ENCODE peak calls at places on chromosomes 12 and 14, in four cellular contexts. L is glomerular endothelial cell, M is GDM1, Q is tibial artery. F is an unnamed sample.

GRCh38 chr14:101520621-101521305 is 40.5 kb upstream of the DIO3 start:
- DNase-seq in L (no peak), M (no peak), Q (peak), F (no peak)

GRCh38 chr12:32437095-32437515 is 37.7 kb downstream of the FGD4 start:
- DNase-seq in L (no peak), M (no peak), Q (no peak), F (no peak)

GRCh38 chr12:6030081-6030480 is 85.0 kb upstream of the ANO2 start:
- DNase-seq in L (no peak), M (no peak), Q (no peak), F (no peak)

GRCh38 chr14:92563359-92563758 is 49.8 kb downstream of the RIN3 start:
- DNase-seq in L (no peak), M (peak), Q (no peak), F (no peak)

GRCh38 chr14:22883191-22883976 is at the start of gene REM2:
- DNase-seq in L (no peak), M (no peak), Q (no peak), F (no peak)

GRCh38 chr12:6115389-6115788 is 9.1 kb downstream of the VWF start:
- DNase-seq in L (no peak), M (no peak), Q (no peak), F (no peak)

GRCh38 chr12:12481636-12482035 is 81.0 kb downstream of the DUSP16 start:
- DNase-seq in L (no peak), M (peak), Q (no peak), F (no peak)

GRCh38 chr12:109962388-109962787 is 33.8 kb downstream of the GIT2 start:
- DNase-seq in L (no peak), M (no peak), Q (no peak), F (no peak)